ENCODE peak calls at places on chromosome 21, in four cellular contexts. J is GM12891, P is K562, Y is H1. I is an unnamed sample.

GRCh38 chr21:25956993-25957714 is 213.4 kb downstream of the APP start:
- DNase-seq in J (no peak), P (no peak), Y (no peak), I (no peak)

GRCh38 chr21:39668369-39668768 is 55.6 kb downstream of the B3GALT5 start:
- DNase-seq in J (no peak), Y (no peak), P (no peak), I (no peak)

GRCh38 chr21:18349468-18349867 is 54.1 kb downstream of the TMPRSS15 start:
- DNase-seq in Y (no peak), P (no peak), J (no peak), I (no peak)

GRCh38 chr21:44569861-44570517 is 3.5 kb upstream of the KRTAP10-4 start:
- DNase-seq in P (no peak), J (no peak), Y (no peak), I (no peak)

GRCh38 chr21:27674037-27674436 is 707.1 kb upstream of the ADAMTS5 start:
- DNase-seq in J (no peak), P (no peak), Y (no peak), I (no peak)

GRCh38 chr21:36708512-36709029 is 9.7 kb downstream of the SIM2 start:
- DNase-seq in Y (no peak), J (no peak), P (no peak), I (no peak)

GRCh38 chr21:14071902-14072734 is 138.6 kb downstream of the LIPI start:
- DNase-seq in P (no peak), Y (no peak), J (no peak), I (no peak)

GRCh38 chr21:16307256-16307655 is 577.5 kb downstream of the USP25 start:
- DNase-seq in P (no peak), Y (no peak), J (no peak), I (no peak)

GRCh38 chr21:46131721-46132651 is 23.4 kb downstream of the FTCD start:
- DNase-seq in P (no peak), Y (no peak), J (no peak), I (no peak)

GRCh38 chr21:33403786-33404571 is 766 bp downstream of the IFNGR2 start:
- DNase-seq in J (peak), Y (no peak), P (peak), I (peak)

GRCh38 chr21:27329255-27329851 is 362.5 kb upstream of the ADAMTS5 start:
- DNase-seq in J (no peak), P (no peak), Y (no peak), I (no peak)

GRCh38 chr21:36288651-36289243 is 31.2 kb upstream of the MORC3 start:
- DNase-seq in P (no peak), Y (no peak), J (no peak), I (no peak)

GRCh38 chr21:44871576-44872265 is 1.8 kb downstream of the PTTG1IP start:
- DNase-seq in P (no peak), J (no peak), Y (no peak), I (no peak)

GRCh38 chr21:46000182-46000730 is 18.7 kb downstream of the COL6A1 start:
- DNase-seq in P (peak), Y (no peak), J (no peak), I (no peak)

GRCh38 chr21:32360401-32360981 is 32.3 kb downstream of the URB1 start:
- DNase-seq in Y (no peak), P (no peak), J (no peak), I (no peak)

GRCh38 chr21:14527690-14528652 is 18.1 kb downstream of the SAMSN1 start:
- DNase-seq in Y (no peak), P (no peak), J (no peak), I (no peak)

DNA sequence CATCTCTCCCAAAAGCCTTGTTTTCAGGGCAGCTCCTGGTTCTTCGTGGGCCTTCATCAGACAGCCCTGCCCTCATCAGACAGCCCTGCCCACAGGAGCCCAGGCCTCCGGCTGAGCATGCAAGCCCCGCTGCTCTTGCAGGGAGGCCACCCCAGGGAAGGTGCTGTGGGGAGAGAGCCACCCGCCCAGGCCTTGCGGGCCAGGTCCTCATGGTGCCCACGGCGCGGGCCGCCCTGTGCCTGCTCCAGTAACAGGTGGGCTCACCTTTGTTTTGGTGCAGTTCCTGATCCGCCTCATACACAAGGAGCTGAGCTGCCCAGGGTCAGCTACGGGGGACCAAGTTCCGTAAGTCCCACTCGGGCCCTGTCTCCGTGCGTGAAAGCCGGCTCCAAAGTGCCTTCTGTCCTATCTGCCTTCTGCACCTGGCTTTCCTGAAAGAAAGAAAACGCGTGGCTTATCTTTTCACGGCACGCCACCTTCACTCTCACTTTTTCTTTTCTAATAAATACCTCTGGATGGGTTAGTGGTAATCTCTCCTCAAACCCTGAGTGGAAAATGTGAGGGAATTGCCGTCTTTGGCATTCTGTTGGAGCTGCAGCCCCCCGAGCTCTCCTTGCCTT is 65.9 kb downstream of the SLC37A1 start:
- DNase-seq in P (peak), Y (no peak), J (no peak), I (no peak)
- TF ChIP-seq TAF1 in P (no peak), Y (no peak), J (no peak), I (no peak)

GRCh38 chr21:41204736-41205135 is 36.8 kb downstream of the BACE2 start:
- DNase-seq in Y (no peak), P (no peak), J (no peak), I (no peak)

GRCh38 chr21:41211041-41211426 is 43.1 kb downstream of the BACE2 start:
- DNase-seq in P (no peak), Y (no peak), J (no peak), I (no peak)

GRCh38 chr21:41210405-41211040 is 42.6 kb downstream of the BACE2 start:
- DNase-seq in P (no peak), Y (no peak), J (no peak), I (no peak)

GRCh38 chr21:41208946-41209345 is 41.0 kb downstream of the BACE2 start:
- DNase-seq in Y (no peak), P (no peak), J (no peak), I (no peak)

GRCh38 chr21:41207401-41208388 is 39.7 kb downstream of the BACE2 start:
- DNase-seq in P (no peak), Y (no peak), J (no peak), I (no peak)
- TF ChIP-seq TAF1 in P (no peak), Y (no peak), J (no peak), I (no peak)

GRCh38 chr21:34593954-34594531 is 20.9 kb downstream of the RCAN1 start:
- DNase-seq in P (no peak), J (no peak), Y (no peak), I (no peak)

GRCh38 chr21:34593423-34593822 is 21.5 kb downstream of the RCAN1 start:
- DNase-seq in J (no peak), P (no peak), Y (no peak), I (no peak)

GRCh38 chr21:34589511-34590282 is 25.2 kb downstream of the RCAN1 start:
- DNase-seq in J (no peak), P (no peak), Y (no peak), I (no peak)

GRCh38 chr21:34592573-34592972 is 22.3 kb downstream of the RCAN1 start:
- DNase-seq in Y (no peak), P (no peak), J (no peak), I (no peak)

DNA sequence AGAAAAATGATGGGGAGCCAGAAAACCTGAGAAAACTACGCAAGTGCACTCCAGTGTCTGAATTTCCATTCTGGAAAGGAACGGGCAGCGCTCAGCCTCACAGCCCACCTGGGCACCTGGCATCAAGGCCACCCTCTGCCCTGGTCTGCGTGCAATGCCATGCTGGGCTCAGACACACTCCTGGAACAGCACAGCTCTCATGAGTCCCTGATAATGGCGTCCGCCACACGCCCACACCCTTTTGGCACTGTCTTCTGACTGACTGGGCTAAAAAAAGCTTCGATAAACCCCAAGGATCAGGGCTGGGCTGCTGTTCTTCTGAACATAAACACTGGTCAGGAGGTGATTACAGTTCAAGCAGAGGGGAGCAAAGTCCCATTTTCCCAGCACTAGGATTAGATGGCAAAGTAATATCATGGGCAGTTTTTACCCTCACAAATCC is 22.8 kb downstream of the RCAN1 start:
- DNase-seq in J (no peak), P (peak), Y (no peak), I (no peak)
- TF ChIP-seq TAF1 in J (no peak), P (no peak), Y (no peak), I (no peak)

GRCh38 chr21:43027846-43028731 is 47.5 kb downstream of the CBS start:
- DNase-seq in Y (no peak), J (no peak), P (no peak), I (no peak)

GRCh38 chr21:43031121-43031624 is 44.5 kb downstream of the CBS start:
- DNase-seq in Y (no peak), J (no peak), P (no peak), I (no peak)

GRCh38 chr21:43034098-43034497 is 41.5 kb downstream of the CBS start:
- DNase-seq in J (no peak), P (no peak), Y (no peak), I (no peak)

GRCh38 chr21:43025636-43026180 is 49.9 kb downstream of the CBS start:
- DNase-seq in P (no peak), Y (no peak), J (no peak), I (no peak)

GRCh38 chr21:43029785-43030184 is 45.9 kb downstream of the CBS start:
- DNase-seq in Y (no peak), J (no peak), P (no peak), I (no peak)
- TF ChIP-seq TAF1 in Y (no peak), J (no peak), P (no peak), I (no peak)

GRCh38 chr21:37742532-37742931 is 173.7 kb downstream of the KCNJ6 start:
- DNase-seq in J (no peak), P (no peak), Y (no peak), I (no peak)
- TF ChIP-seq TAF1 in J (no peak), P (no peak), Y (no peak), I (no peak)

DNA sequence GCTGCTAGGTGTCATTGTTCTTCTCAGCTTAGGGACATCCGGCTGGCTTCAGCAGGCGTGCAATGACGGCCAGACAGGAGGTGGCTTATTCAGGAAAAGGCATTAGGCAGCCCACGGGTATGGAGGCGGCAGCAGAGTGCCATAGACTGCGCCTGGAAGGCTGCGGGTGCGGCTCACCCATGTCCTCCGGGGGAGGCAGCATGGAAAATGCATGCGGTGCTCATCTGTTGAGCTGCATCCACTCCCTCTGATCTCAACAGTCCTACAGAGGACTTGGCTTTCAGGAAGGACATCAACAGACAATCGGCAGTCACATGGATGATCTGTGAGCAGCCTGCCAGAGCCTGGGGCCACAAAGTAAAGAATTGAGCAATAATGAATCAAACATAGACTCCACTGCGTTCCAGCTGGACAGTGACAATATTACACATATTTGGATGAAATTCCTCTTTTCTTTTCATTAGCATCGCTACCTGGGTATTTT is 42.9 kb downstream of the UMODL1 start:
- DNase-seq in P (no peak), Y (no peak), J (no peak), I (no peak)
- TF ChIP-seq TAF1 in P (no peak), Y (no peak), J (no peak), I (no peak)